ENCODE peak calls at places on chromosomes 12 and 14, in six cellular contexts. Q is activated CD4-positive, alpha-beta T cell treated with anti-CD3 and anti-CD28 coated beads for 1 hour; A is stimulated activated CD4-positive, alpha-beta T cell treated with anti-CD3 and anti-CD28 coated beads, Interleukin-2, amount 100 ng/mL, for 24 hours; D is lower leg skin; X is NCI-H345; M is GM23338. G is an unnamed sample.

GRCh38 chr12:74105434-74105833 is 432.2 kb upstream of the ATXN7L3B start:
- DNase-seq in X (no peak), M (no peak), Q (no peak), D (no peak), A (no peak), G (peak; percentile 64)

GRCh38 chr12:17992002-17992656 is 97.9 kb downstream of the RERGL start:
- DNase-seq in D (no peak), Q (no peak), M (peak; percentile 72), A (no peak), X (peak; percentile 61), G (peak; percentile 67)

GRCh38 chr12:2891240-2892053 is 756 bp downstream of the TULP3 start:
- DNase-seq in Q (peak; percentile 20), X (peak; percentile 59), A (peak; percentile 40), M (peak; percentile 79), D (peak; percentile 54), G (peak; percentile 79)

GRCh38 chr14:97602438-97603117 is 805.4 kb downstream of the VRK1 start:
- DNase-seq in D (no peak), A (peak; percentile 59), Q (peak; percentile 60), X (no peak), M (no peak), G (no peak)

GRCh38 chr14:47490353-47490752 is 185.1 kb downstream of the MDGA2 start:
- DNase-seq in X (no peak), D (no peak), M (no peak), Q (no peak), A (no peak), G (no peak)

GRCh38 chr12:53221203-53222076 is 10.6 kb downstream of the RARG start:
- DNase-seq in M (peak; percentile 86), D (no peak), A (peak; percentile 55), Q (no peak), X (peak; percentile 55), G (peak; percentile 65)

GRCh38 chr14:96363751-96364336 is 518 bp downstream of the GSKIP start:
- DNase-seq in A (peak; percentile 47), M (peak; percentile 67), Q (peak; percentile 22), D (peak; percentile 29), X (peak; percentile 35), G (peak; percentile 77)

GRCh38 chr14:50762001-50762930 is 68.7 kb downstream of the NIN start:
- DNase-seq in X (no peak), D (no peak), A (peak; percentile 52), Q (no peak), M (no peak), G (peak; percentile 96)

GRCh38 chr12:96136129-96136528 is 58.0 kb upstream of the ELK3 start:
- DNase-seq in X (no peak), A (no peak), M (no peak), D (no peak), Q (no peak), G (peak; percentile 60)

GRCh38 chr12:68012712-68013111 is 23.5 kb downstream of the IFNG-AS1 start:
- DNase-seq in A (no peak), X (peak; percentile 10), Q (no peak), M (no peak), D (no peak), G (no peak)

GRCh38 chr12:76762556-76762955 is 1.4 kb upstream of the ZDHHC17 start:
- DNase-seq in X (no peak), D (no peak), M (peak; percentile 91), A (no peak), Q (no peak), G (no peak)

GRCh38 chr14:78345346-78345745 is 175.2 kb downstream of the NRXN3 start:
- DNase-seq in A (no peak), X (peak; percentile 60), Q (no peak), M (no peak), D (no peak), G (no peak)

GRCh38 chr14:53599221-53599945 is 357.2 kb downstream of the BMP4 start:
- DNase-seq in Q (no peak), A (no peak), X (peak; percentile 75), D (no peak), M (peak; percentile 44), G (no peak)

GRCh38 chr12:112503521-112503920 is 84.8 kb downstream of the PTPN11 start:
- DNase-seq in Q (no peak), M (no peak), X (no peak), D (no peak), A (no peak), G (no peak)

GRCh38 chr12:57626929-57627445 is 6.0 kb downstream of the B4GALNT1 start:
- DNase-seq in D (no peak), A (no peak), M (no peak), Q (no peak), X (no peak), G (no peak)

GRCh38 chr12:5966486-5967095 is 21.5 kb upstream of the ANO2 start:
- DNase-seq in D (no peak), M (no peak), A (no peak), Q (no peak), X (no peak), G (no peak)

GRCh38 chr12:2974560-2974971 is 15.4 kb downstream of the TEAD4 start:
- DNase-seq in X (no peak), A (no peak), Q (no peak), D (no peak), M (peak; percentile 61), G (peak; percentile 35)

GRCh38 chr12:121397521-121397920 is 2.4 kb upstream of the RNF34 start:
- DNase-seq in A (no peak), Q (no peak), D (no peak), M (no peak), X (no peak), G (no peak)

GRCh38 chr12:127903146-127903545 is 363.8 kb upstream of the TMEM132C start:
- DNase-seq in Q (no peak), X (no peak), M (peak; percentile 61), A (no peak), D (no peak), G (no peak)

GRCh38 chr14:99792551-99793212 is 531 bp upstream of the EML1 start:
- DNase-seq in M (peak; percentile 44), D (no peak), X (no peak), A (no peak), Q (peak; percentile 9), G (peak; percentile 23)

GRCh38 chr12:39872425-39872824 is 233.5 kb downstream of the SLC2A13 start:
- DNase-seq in X (no peak), D (no peak), M (no peak), Q (no peak), A (no peak), G (no peak)

GRCh38 chr12:50222275-50222783 is 55.2 kb upstream of the CERS5 start:
- DNase-seq in M (peak; percentile 80), Q (no peak), X (no peak), D (peak; percentile 62), A (peak; percentile 30), G (peak; percentile 94)

GRCh38 chr14:32593290-32593942 is 264.3 kb downstream of the AKAP6 start:
- DNase-seq in D (no peak), X (no peak), Q (no peak), A (no peak), M (no peak), G (peak; percentile 87)

GRCh38 chr14:90844321-90844720 is 28.1 kb upstream of the TTC7B start:
- DNase-seq in X (no peak), D (peak; percentile 4), Q (no peak), M (no peak), A (no peak), G (no peak)

GRCh38 chr12:110135012-110135411 is 10.9 kb downstream of the IFT81 start:
- DNase-seq in D (no peak), Q (no peak), A (no peak), X (no peak), M (no peak), G (peak; percentile 22)

GRCh38 chr14:75306917-75307699 is 28.5 kb downstream of the FOS start:
- DNase-seq in M (peak; percentile 41), Q (no peak), D (no peak), A (no peak), X (peak; percentile 79), G (peak; percentile 49)

GRCh38 chr12:32501835-32502333 is 102.5 kb downstream of the FGD4 start:
- DNase-seq in X (peak; percentile 89), D (peak; percentile 66), M (peak; percentile 96), Q (no peak), A (no peak), G (peak; percentile 54)

GRCh38 chr12:102468261-102468940 is 12.0 kb downstream of the IGF1 start:
- DNase-seq in D (no peak), M (no peak), X (peak; percentile 78), Q (no peak), A (no peak), G (no peak)

GRCh38 chr12:20451759-20452158 is 83.4 kb downstream of the PDE3A start:
- DNase-seq in X (no peak), Q (no peak), A (no peak), D (no peak), M (no peak), G (peak; percentile 45)

GRCh38 chr12:55072093-55072492 is 52.3 kb downstream of the NEUROD4 start:
- DNase-seq in A (peak; percentile 82), M (peak; percentile 78), D (peak; percentile 15), X (peak; percentile 44), Q (peak; percentile 71), G (peak; percentile 43)

GRCh38 chr14:100683578-100683977 is 43.1 kb upstream of the DLK1 start:
- DNase-seq in M (no peak), X (no peak), A (no peak), D (no peak), Q (no peak), G (no peak)

GRCh38 chr14:96121660-96122395 is 82.7 kb downstream of the C14orf132 start:
- DNase-seq in M (no peak), Q (no peak), D (no peak), X (no peak), A (no peak), G (peak; percentile 94)

GRCh38 chr12:25585021-25585523 is 32.0 kb upstream of the LMNTD1 start:
- DNase-seq in X (no peak), Q (no peak), M (no peak), D (peak; percentile 84), A (no peak), G (no peak)

GRCh38 chr12:110704750-110705149 is 15.8 kb upstream of the HVCN1 start:
- DNase-seq in Q (no peak), A (no peak), X (peak; percentile 55), M (peak; percentile 72), D (no peak), G (peak; percentile 28)

GRCh38 chr12:32822344-32822743 is 66.6 kb upstream of the YARS2 start:
- DNase-seq in D (no peak), X (no peak), Q (no peak), M (no peak), A (no peak), G (no peak)

GRCh38 chr14:74085047-74085637 is 386 bp downstream of the LIN52 start:
- DNase-seq in Q (no peak), D (peak; percentile 15), X (peak; percentile 12), A (no peak), M (peak; percentile 67), G (peak; percentile 74)

GRCh38 chr14:32763673-32764072 is 175.0 kb upstream of the NPAS3 start:
- DNase-seq in Q (no peak), A (no peak), X (no peak), M (no peak), D (no peak), G (no peak)

GRCh38 chr14:24416254-24416931 is 13.1 kb downstream of the CBLN3 start:
- DNase-seq in M (no peak), A (no peak), Q (no peak), X (no peak), D (no peak), G (no peak)

G was measured in ELR.